ENCODE peak calls at places on chromosome 13, in four cellular contexts. H is H1, A is K562, W is HepG2. D is an unnamed sample.

GRCh38 chr13:25300861-25301346 is 521 bp upstream of the NUP58 start:
- DNase-seq in A (no peak), W (no peak), H (no peak), D (no peak)

GRCh38 chr13:71609271-71609670 is 257.7 kb downstream of the DACH1 start:
- DNase-seq in W (no peak), A (no peak), H (no peak), D (no peak)

GRCh38 chr13:75366380-75367280 is 115.3 kb downstream of the TBC1D4 start:
- DNase-seq in W (no peak), A (no peak), H (no peak), D (no peak)

GRCh38 chr13:114105351-114106225 is 26.8 kb downstream of the RASA3 start:
- DNase-seq in H (no peak), A (no peak), W (no peak), D (no peak)

GRCh38 chr13:42780044-42780443 is 1.3 kb upstream of the FAM216B start:
- DNase-seq in W (no peak), H (no peak), A (no peak), D (no peak)

GRCh38 chr13:59534806-59535205 is 628.9 kb downstream of the DIAPH3 start:
- DNase-seq in W (no peak), A (no peak), H (no peak), D (no peak)

GRCh38 chr13:112735791-112736190 is 46.0 kb downstream of the ATP11A start:
- DNase-seq in H (no peak), W (no peak), A (no peak), D (no peak)

GRCh38 chr13:93881418-93881817 is 598.1 kb downstream of the DCT start:
- DNase-seq in W (no peak), H (no peak), A (no peak), D (no peak)

GRCh38 chr13:112999414-113000177 is 30.6 kb downstream of the MCF2L start:
- DNase-seq in A (no peak), H (no peak), W (no peak), D (no peak)

GRCh38 chr13:83879431-83880171 is 2.7 kb downstream of the SLITRK1 start:
- DNase-seq in A (no peak), H (peak; percentile 45), W (no peak), D (no peak)

GRCh38 chr13:92187378-92187989 is 789.1 kb downstream of the GPC5 start:
- DNase-seq in W (peak; percentile 24), H (no peak), A (peak; percentile 11), D (peak; percentile 12)

GRCh38 chr13:88628882-88629281 is 957.7 kb downstream of the SLITRK5 start:
- DNase-seq in H (no peak), W (no peak), A (no peak), D (no peak)

GRCh38 chr13:64277097-64277496 is 2861.4 kb upstream of the PCDH20 start:
- DNase-seq in H (no peak), A (no peak), W (no peak), D (no peak)

GRCh38 chr13:71254384-71254783 is 612.6 kb downstream of the DACH1 start:
- DNase-seq in A (no peak), H (no peak), W (no peak), D (no peak)

GRCh38 chr13:40492511-40492910 is 173.9 kb downstream of the FOXO1 start:
- DNase-seq in A (no peak), W (no peak), H (no peak), D (no peak)

GRCh38 chr13:85864963-85865530 is 65.8 kb upstream of the SLITRK6 start:
- DNase-seq in W (peak; percentile 6), H (no peak), A (no peak), D (no peak)

GRCh38 chr13:77492982-77493381 is 42.5 kb upstream of the SCEL start:
- DNase-seq in H (no peak), A (no peak), W (peak; percentile 4), D (peak; percentile 42)

GRCh38 chr13:102195566-102196462 is 206.0 kb downstream of the FGF14 start:
- DNase-seq in A (no peak), W (no peak), H (no peak), D (no peak)

GRCh38 chr13:50410921-50411712 is 395.9 kb downstream of the KCNRG start:
- DNase-seq in A (peak; percentile 51), W (peak; percentile 22), H (no peak), D (peak; percentile 67)

GRCh38 chr13:45162194-45162593 is 38.7 kb downstream of the KCTD4 start:
- DNase-seq in A (no peak), W (no peak), H (no peak), D (no peak)

GRCh38 chr13:60332682-60333081 is 64.3 kb upstream of the TDRD3 start:
- DNase-seq in A (no peak), H (no peak), W (no peak), D (no peak)

GRCh38 chr13:28492527-28493367 is 2.2 kb downstream of the FLT1 start:
- DNase-seq in W (no peak), A (no peak), H (no peak), D (no peak)

GRCh38 chr13:22926176-22927007 is 254.4 kb upstream of the SGCG start:
- DNase-seq in H (peak; percentile 80), W (no peak), A (peak; percentile 87), D (no peak)

GRCh38 chr13:113064534-113065405 is 40.8 kb upstream of the F7 start:
- DNase-seq in W (no peak), A (peak; percentile 33), H (no peak), D (peak; percentile 38)

GRCh38 chr13:42740753-42741152 is 40.6 kb upstream of the FAM216B start:
- DNase-seq in W (no peak), A (peak; percentile 5), H (no peak), D (no peak)

GRCh38 chr13:76864259-76864658 is 21.9 kb downstream of the KCTD12 start:
- DNase-seq in H (no peak), W (no peak), A (no peak), D (no peak)

GRCh38 chr13:51764184-51765141 is 39.5 kb downstream of the DHRS12 start:
- DNase-seq in W (peak; percentile 92), H (no peak), A (no peak), D (peak; percentile 4)

GRCh38 chr13:99312493-99312883 is 5.3 kb upstream of the GPR183 start:
- DNase-seq in A (no peak), H (no peak), W (no peak), D (no peak)

GRCh38 chr13:109783815-109784589 is 2.4 kb downstream of the IRS2 start:
- DNase-seq in A (no peak), H (no peak), W (no peak), D (no peak)

GRCh38 chr13:79642596-79642995 is 161.6 kb downstream of the NDFIP2 start:
- DNase-seq in W (no peak), H (no peak), A (no peak), D (no peak)

GRCh38 chr13:81639984-81640582 is 1299.2 kb upstream of the SPRY2 start:
- DNase-seq in A (peak; percentile 3), H (peak; percentile 61), W (peak; percentile 25), D (peak; percentile 1)

GRCh38 chr13:44142911-44143665 is 230.5 kb upstream of the SERP2 start:
- DNase-seq in A (peak; percentile 37), W (no peak), H (no peak), D (peak; percentile 45)
- TF ChIP-seq RAD21 in A (no peak), W (no peak), H (no peak), D (no peak)

GRCh38 chr13:73025212-73026012 is 33.4 kb upstream of the KLF5 start:
- DNase-seq in A (no peak), W (no peak), H (no peak), D (no peak)
- TF ChIP-seq JUN in A (no peak), W (no peak), H (no peak), D (no peak)

GRCh38 chr13:30719521-30719914 is 15.8 kb upstream of the ALOX5AP start:
- DNase-seq in A (no peak), H (no peak), W (no peak), D (no peak)
- TF ChIP-seq RAD21 in A (no peak), H (no peak), W (no peak), D (no peak)

DNA sequence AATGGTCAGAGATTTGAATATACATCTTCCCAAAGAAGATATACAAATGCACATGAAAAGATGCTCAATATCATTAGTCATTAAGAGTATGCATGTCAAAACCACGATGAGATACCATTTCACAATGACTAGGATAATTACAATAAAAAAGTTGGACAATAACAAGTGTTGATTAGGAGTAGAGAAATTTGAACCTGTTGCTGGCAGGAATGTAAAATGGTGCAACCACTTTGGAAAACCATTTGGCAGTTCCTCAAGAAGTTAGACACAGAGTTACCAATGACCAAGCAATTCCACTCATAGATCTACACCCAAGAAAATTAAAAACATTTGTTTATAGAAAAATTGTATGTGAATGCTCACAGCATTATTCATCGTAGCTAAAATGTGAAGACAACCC is 33.2 kb upstream of the STARD13 start:
- DNase-seq in W (no peak), H (no peak), A (no peak), D (no peak)
- TF ChIP-seq JUN in W (no peak), H (no peak), A (no peak), D (no peak)

GRCh38 chr13:98182153-98182552 is 5.1 kb upstream of the RNF113B start:
- DNase-seq in H (no peak), W (no peak), A (no peak), D (no peak)

GRCh38 chr13:98176777-98177608 is at the start of gene RNF113B:
- DNase-seq in A (no peak), H (no peak), W (no peak), D (no peak)

GRCh38 chr13:98181106-98181815 is 4.2 kb upstream of the RNF113B start:
- DNase-seq in A (no peak), W (no peak), H (no peak), D (no peak)

GRCh38 chr13:98182589-98182988 is 5.5 kb upstream of the RNF113B start:
- DNase-seq in H (no peak), W (no peak), A (no peak), D (no peak)

DNA sequence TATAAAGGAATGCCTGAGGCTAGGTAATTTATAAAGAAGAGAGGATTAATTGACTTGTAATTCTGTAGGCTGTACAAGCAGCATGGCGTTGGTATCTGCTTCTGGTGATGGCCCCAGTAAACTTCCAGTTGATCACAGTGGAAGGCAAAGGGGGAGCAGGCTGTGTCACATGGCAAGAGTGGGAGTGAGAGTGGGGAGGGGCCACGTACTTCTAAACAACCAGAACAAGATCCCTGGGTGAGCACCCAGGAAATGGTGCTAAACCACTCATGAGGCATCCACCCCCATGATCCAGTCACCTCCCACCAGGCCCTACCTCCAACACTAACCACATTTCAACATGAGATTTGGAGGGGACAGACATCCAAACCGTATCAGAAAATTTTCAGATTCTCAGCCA is 3.0 kb upstream of the RNF113B start:
- DNase-seq in A (no peak), H (no peak), W (no peak), D (no peak)
- TF ChIP-seq RAD21 in A (no peak), H (no peak), W (no peak), D (no peak)

D was measured in A549.